ENCODE peak calls at places on chromosomes 5 and 9, in ten cellular contexts. F is WTC11, G is heart right ventricle, J is BE2C, D is cardiac muscle cell, T is chondrocyte, U is fibroblast of lung, K is bronchial epithelial cell, B is GM20000, Z is fibroblast of pulmonary artery. Y is an unnamed sample.
A peak's percentile ranks its signal among the peaks of the same experiment; 100 is the strongest.

GRCh38 chr9:86575825-86576488 is 221.7 kb upstream of the TUT7 start:
- DNase-seq in F (no peak), G (peak; percentile 45), J (no peak), D (no peak), T (no peak), U (no peak), K (no peak), B (no peak), Z (peak; percentile 7), Y (no peak)

GRCh38 chr9:34446468-34446891 is 11.9 kb downstream of the FAM219A start:
- DNase-seq in F (no peak), G (no peak), J (no peak), D (peak; percentile 21), T (no peak), U (no peak), K (no peak), B (no peak), Z (no peak), Y (no peak)

GRCh38 chr5:132303589-132303988 is 9.4 kb downstream of the SLC22A4 start:
- DNase-seq in F (no peak), G (no peak), J (no peak), D (no peak), T (no peak), U (no peak), K (no peak), B (no peak), Z (no peak), Y (no peak)

GRCh38 chr9:89518466-89519392 is 20.8 kb upstream of the SEMA4D start:
- DNase-seq in F (no peak), G (no peak), J (no peak), D (no peak), T (no peak), U (no peak), K (no peak), B (no peak), Z (no peak), Y (no peak)

GRCh38 chr5:132677191-132677590 is 3.4 kb downstream of the IL4 start:
- DNase-seq in F (peak; percentile 36), G (no peak), J (peak; percentile 45), D (peak; percentile 71), T (no peak), U (peak; percentile 82), K (peak; percentile 84), B (no peak), Z (peak; percentile 78), Y (peak; percentile 21)

GRCh38 chr9:93107151-93107824 is 11.3 kb downstream of the CARD19 start:
- DNase-seq in F (no peak), G (no peak), J (no peak), D (no peak), T (peak; percentile 62), U (no peak), K (no peak), B (no peak), Z (no peak), Y (no peak)

GRCh38 chr5:135493406-135494180 is 41.4 kb upstream of the TIFAB start:
- DNase-seq in F (no peak), G (no peak), J (no peak), D (peak; percentile 84), T (no peak), U (peak; percentile 90), K (peak; percentile 99), B (no peak), Z (peak; percentile 70), Y (no peak)

GRCh38 chr9:91065231-91066041 is 263.8 kb downstream of the SYK start:
- DNase-seq in F (no peak), G (no peak), J (no peak), D (no peak), T (no peak), U (no peak), K (no peak), B (no peak), Z (no peak), Y (no peak)

GRCh38 chr5:57386958-57387357 is 95.7 kb downstream of the ACTBL2 start:
- DNase-seq in F (no peak), G (no peak), J (no peak), D (peak; percentile 58), T (no peak), U (peak; percentile 66), K (peak; percentile 36), B (no peak), Z (peak; percentile 66), Y (no peak)

GRCh38 chr9:91416086-91416712 is 7.4 kb downstream of the NFIL3 start:
- DNase-seq in F (no peak), G (no peak), J (no peak), D (no peak), T (no peak), U (peak; percentile 50), K (peak; percentile 97), B (no peak), Z (no peak), Y (no peak)

GRCh38 chr5:113663879-113664278 is 150.4 kb downstream of the YTHDC2 start:
- DNase-seq in F (peak; percentile 74), G (peak; percentile 45), J (peak; percentile 78), D (peak; percentile 62), T (no peak), U (peak; percentile 11), K (peak; percentile 12), B (peak; percentile 12), Z (peak; percentile 51), Y (peak; percentile 64)
- TF ChIP-seq CTCF in F (peak; percentile 30), G (peak; percentile 33), J (peak; percentile 81), D (peak; percentile 45), T (peak; percentile 60), U (peak; percentile 12), K (peak; percentile 12), B (peak; percentile 32), Z (peak; percentile 31), Y (peak; percentile 64)

GRCh38 chr9:37179576-37179975 is 59.2 kb downstream of the ZCCHC7 start:
- DNase-seq in F (no peak), G (no peak), J (no peak), D (no peak), T (no peak), U (no peak), K (no peak), B (no peak), Z (no peak), Y (no peak)

GRCh38 chr9:37182718-37183117 is 62.3 kb downstream of the ZCCHC7 start:
- DNase-seq in F (no peak), G (no peak), J (no peak), D (no peak), T (no peak), U (no peak), K (no peak), B (no peak), Z (no peak), Y (no peak)

GRCh38 chr9:37184905-37185867 is 64.8 kb downstream of the ZCCHC7 start:
- DNase-seq in F (no peak), G (no peak), J (no peak), D (no peak), T (no peak), U (no peak), K (no peak), B (no peak), Z (no peak), Y (no peak)

GRCh38 chr9:37178742-37179141 is 58.4 kb downstream of the ZCCHC7 start:
- DNase-seq in F (no peak), G (no peak), J (no peak), D (no peak), T (no peak), U (no peak), K (no peak), B (no peak), Z (no peak), Y (no peak)

DNA sequence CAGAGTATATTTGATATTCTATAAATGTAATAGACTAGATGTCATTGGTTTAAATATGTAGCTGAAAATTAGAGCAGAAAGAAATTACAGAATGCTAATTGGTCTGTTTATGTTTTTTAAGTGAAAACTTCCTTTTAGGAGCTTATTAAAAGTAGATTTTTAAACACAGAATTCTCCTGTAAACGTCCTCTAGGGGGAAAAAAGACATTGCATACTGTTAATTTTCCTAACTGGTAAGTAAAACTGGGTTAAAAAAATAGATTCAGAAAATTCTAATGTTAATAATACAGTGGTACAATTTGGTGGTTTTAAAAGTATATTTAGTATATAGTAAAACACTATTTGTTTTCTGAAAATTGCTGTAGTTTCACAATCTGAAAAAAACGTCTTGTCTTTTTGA is 59.8 kb downstream of the ZCCHC7 start:
- DNase-seq in F (no peak), G (no peak), J (no peak), D (no peak), T (no peak), U (no peak), K (no peak), B (no peak), Z (no peak), Y (no peak)
- TF ChIP-seq CTCF in F (no peak), G (no peak), J (no peak), D (no peak), T (peak; percentile 43), U (no peak), K (no peak), B (no peak), Z (no peak), Y (no peak)

DNA sequence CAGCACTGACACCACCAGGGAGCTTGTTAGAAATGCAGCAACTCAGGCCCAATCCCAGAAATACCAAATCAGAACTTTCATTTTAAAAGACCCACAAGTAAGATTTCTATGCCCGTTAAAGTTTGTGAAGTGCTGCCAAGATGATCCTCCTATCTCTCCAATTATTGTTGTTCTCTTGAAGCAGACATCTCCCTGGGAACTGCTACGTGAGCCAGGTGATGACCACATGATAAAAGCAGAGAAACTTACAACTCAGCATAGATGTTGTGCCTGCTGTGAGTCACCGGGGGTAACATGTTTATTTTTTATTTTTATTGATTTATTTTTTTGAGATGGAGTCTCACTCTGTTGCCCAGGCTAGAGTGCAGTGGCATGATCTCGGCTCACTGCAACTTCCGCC is 34.4 kb downstream of the GCNT4 start:
- DNase-seq in F (no peak), G (no peak), J (no peak), D (no peak), T (no peak), U (no peak), K (no peak), B (no peak), Z (no peak), Y (no peak)
- TF ChIP-seq CTCF in F (no peak), G (no peak), J (no peak), D (no peak), T (no peak), U (no peak), K (no peak), B (no peak), Z (no peak), Y (no peak)

GRCh38 chr5:148730272-148730954 is 76.1 kb upstream of the HTR4 start:
- DNase-seq in F (no peak), G (no peak), J (no peak), D (peak; percentile 39), T (no peak), U (no peak), K (peak; percentile 39), B (no peak), Z (peak; percentile 35), Y (no peak)

GRCh38 chr5:148730955-148731898 is 76.9 kb upstream of the HTR4 start:
- DNase-seq in F (peak; percentile 59), G (no peak), J (peak; percentile 83), D (peak; percentile 92), T (no peak), U (peak; percentile 93), K (peak; percentile 82), B (peak; percentile 52), Z (peak; percentile 94), Y (peak; percentile 74)

GRCh38 chr5:148732692-148733091 is 78.4 kb upstream of the HTR4 start:
- DNase-seq in F (no peak), G (no peak), J (no peak), D (no peak), T (no peak), U (no peak), K (no peak), B (no peak), Z (no peak), Y (no peak)

GRCh38 chr5:148725675-148726074 is 71.3 kb upstream of the HTR4 start:
- DNase-seq in F (no peak), G (no peak), J (no peak), D (no peak), T (no peak), U (no peak), K (no peak), B (no peak), Z (no peak), Y (no peak)

GRCh38 chr5:148729182-148729581 is 74.9 kb upstream of the HTR4 start:
- DNase-seq in F (no peak), G (no peak), J (no peak), D (peak; percentile 18), T (no peak), U (no peak), K (no peak), B (no peak), Z (no peak), Y (no peak)
- TF ChIP-seq CTCF in F (no peak), G (peak; percentile 43), J (peak; percentile 51), D (peak; percentile 28), T (peak; percentile 56), U (peak; percentile 37), K (no peak), B (no peak), Z (peak; percentile 34), Y (no peak)